ENCODE peak calls at places on chromosomes 1 and 21, in seven cellular contexts. B is astrocyte, E is tibial artery, A is choroid plexus epithelial cell, C is fibroblast of pulmonary artery, V is stomach, K is GM12864. T is an unnamed sample.

GRCh38 chr21:34974162-34974981 is 74.7 kb downstream of the RUNX1 start:
- DNase-seq in B (no peak), E (no peak), A (no peak), C (no peak), V (no peak), K (peak; percentile 81), T (no peak)

GRCh38 chr1:4711191-4711915 is 56.9 kb downstream of the AJAP1 start:
- DNase-seq in B (no peak), E (no peak), A (no peak), C (no peak), V (no peak), K (no peak), T (no peak)

GRCh38 chr1:234709473-234710279 is 99.7 kb upstream of the IRF2BP2 start:
- DNase-seq in B (no peak), E (no peak), A (no peak), C (no peak), V (no peak), K (no peak), T (no peak)

GRCh38 chr1:203028784-203029553 is 2.7 kb downstream of the PPFIA4 start:
- DNase-seq in B (no peak), E (no peak), A (no peak), C (no peak), V (no peak), K (no peak), T (no peak)

GRCh38 chr21:25956993-25957714 is 213.4 kb downstream of the APP start:
- DNase-seq in B (peak; percentile 77), E (peak; percentile 53), A (peak; percentile 91), C (peak; percentile 85), V (no peak), K (no peak), T (peak; percentile 41)

GRCh38 chr1:8687053-8687452 is 130.4 kb downstream of the RERE start:
- DNase-seq in B (no peak), E (no peak), A (peak; percentile 70), C (peak; percentile 62), V (peak; percentile 30), K (no peak), T (no peak)

GRCh38 chr1:223732993-223733798 is 20.9 kb downstream of the CAPN2 start:
- DNase-seq in B (no peak), E (no peak), A (peak; percentile 61), C (peak; percentile 58), V (peak; percentile 64), K (no peak), T (no peak)

GRCh38 chr21:37072239-37072987 is 458 bp downstream of the PIGP start:
- DNase-seq in B (peak; percentile 85), E (peak; percentile 82), A (peak; percentile 90), C (peak; percentile 91), V (peak; percentile 58), K (no peak), T (no peak)

GRCh38 chr1:94060720-94061119 is 60.2 kb downstream of the ABCA4 start:
- DNase-seq in B (no peak), E (no peak), A (no peak), C (no peak), V (no peak), K (no peak), T (no peak)

GRCh38 chr1:245283001-245283400 is 128.2 kb downstream of the KIF26B start:
- DNase-seq in B (no peak), E (no peak), A (no peak), C (no peak), V (no peak), K (no peak), T (no peak)

GRCh38 chr1:245290836-245291235 is 136.1 kb downstream of the KIF26B start:
- DNase-seq in B (no peak), E (no peak), A (peak; percentile 31), C (peak; percentile 30), V (no peak), K (no peak), T (no peak)

GRCh38 chr1:245288796-245289195 is 134.0 kb downstream of the KIF26B start:
- DNase-seq in B (peak; percentile 31), E (no peak), A (no peak), C (no peak), V (no peak), K (no peak), T (no peak)

GRCh38 chr1:245279346-245279745 is 124.6 kb downstream of the KIF26B start:
- DNase-seq in B (no peak), E (no peak), A (no peak), C (no peak), V (no peak), K (no peak), T (no peak)

GRCh38 chr1:245285168-245285567 is 130.4 kb downstream of the KIF26B start:
- DNase-seq in B (no peak), E (no peak), A (no peak), C (no peak), V (no peak), K (no peak), T (no peak)
- TF ChIP-seq CTCF in B (no peak), E (no peak), A (no peak), C (no peak), V (no peak), K (no peak), T (no peak)

DNA sequence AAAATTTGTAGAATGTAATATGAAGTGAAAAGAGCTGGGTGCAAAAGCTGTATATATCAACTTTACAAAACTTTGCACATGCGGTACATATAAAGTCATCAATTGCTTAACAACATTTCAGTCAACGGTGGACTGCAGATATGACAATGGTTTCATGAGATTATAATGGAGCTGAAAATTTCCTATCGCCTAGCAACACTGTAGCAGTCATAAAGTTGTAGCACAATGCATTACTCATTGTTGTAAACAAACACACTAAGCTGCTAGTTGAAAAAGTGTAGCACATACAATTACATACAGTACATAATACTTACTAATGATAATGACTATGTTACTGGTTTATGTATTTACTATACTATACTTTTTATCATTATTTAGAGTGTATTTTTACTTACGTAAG is 64.0 kb downstream of the RGS7 start:
- DNase-seq in B (no peak), E (no peak), A (no peak), C (no peak), V (no peak), K (no peak), T (no peak)
- H3K4me3 ChIP-seq in B (no peak overlapping the region), E (no peak overlapping the region), A (no peak overlapping the region), C (no peak overlapping the region), V (no peak overlapping the region), K (no peak overlapping the region), T (no peak overlapping the region)

GRCh38 chr1:68449901-68450300 is at the start of gene RPE65:
- DNase-seq in B (peak; percentile 16), E (no peak), A (peak; percentile 27), C (peak; percentile 65), V (no peak), K (no peak), T (no peak)

GRCh38 chr1:68459091-68459490 is 9.3 kb upstream of the RPE65 start:
- DNase-seq in B (no peak), E (no peak), A (no peak), C (no peak), V (no peak), K (no peak), T (no peak)

GRCh38 chr1:68453060-68453665 is 3.4 kb upstream of the RPE65 start:
- DNase-seq in B (peak; percentile 25), E (no peak), A (no peak), C (no peak), V (no peak), K (no peak), T (no peak)

GRCh38 chr1:68456207-68456606 is 6.5 kb upstream of the RPE65 start:
- DNase-seq in B (no peak), E (no peak), A (no peak), C (no peak), V (no peak), K (no peak), T (no peak)

GRCh38 chr1:68454534-68454933 is 4.8 kb upstream of the RPE65 start:
- DNase-seq in B (no peak), E (no peak), A (no peak), C (no peak), V (no peak), K (no peak), T (no peak)
- TF ChIP-seq CTCF in B (no peak), E (no peak), A (peak; percentile 16), C (peak; percentile 14), V (no peak), K (peak; percentile 23), T (no peak)

DNA sequence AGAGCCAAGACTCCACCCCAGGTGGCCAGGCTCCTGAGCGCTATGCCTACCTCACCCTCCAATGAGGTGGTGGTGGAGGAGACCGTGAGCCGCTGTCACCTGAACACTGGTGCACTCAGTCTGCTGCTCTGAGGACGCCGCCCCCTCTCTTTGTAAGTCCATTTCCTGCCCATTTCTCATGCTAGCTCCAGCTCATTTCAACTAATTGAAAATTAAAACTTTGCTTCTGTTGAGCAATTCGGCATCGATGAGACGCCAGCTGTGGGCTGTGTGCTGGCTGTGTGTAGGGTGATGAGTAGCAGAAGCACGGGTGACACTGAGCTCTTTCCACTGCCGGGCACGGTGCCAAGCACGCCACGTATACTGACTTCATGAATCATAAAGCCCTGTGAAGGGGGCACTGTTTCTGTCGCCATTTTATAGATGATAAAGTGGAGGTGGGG is 11.2 kb downstream of the TNFRSF1B start:
- DNase-seq in B (peak; percentile 74), E (peak; percentile 69), A (peak; percentile 93), C (peak; percentile 92), V (peak; percentile 63), K (no peak), T (peak; percentile 49)
- H3K4me3 ChIP-seq in B (no peak overlapping the region), E (no peak overlapping the region), A (no peak overlapping the region), C (no peak overlapping the region), V (no peak overlapping the region), K (no peak overlapping the region), T (no peak overlapping the region)

GRCh38 chr1:1793481-1794244 is 15.4 kb upstream of the NADK start:
- DNase-seq in B (no peak), E (no peak), A (no peak), C (no peak), V (no peak), K (no peak), T (no peak)

GRCh38 chr1:1797731-1798341 is 19.6 kb upstream of the NADK start:
- DNase-seq in B (no peak), E (no peak), A (no peak), C (no peak), V (peak; percentile 43), K (no peak), T (no peak)

GRCh38 chr1:1799716-1800115 is 21.4 kb upstream of the NADK start:
- DNase-seq in B (no peak), E (no peak), A (no peak), C (no peak), V (no peak), K (peak; percentile 57), T (no peak)

GRCh38 chr1:1794999-1795398 is 16.7 kb upstream of the NADK start:
- DNase-seq in B (no peak), E (no peak), A (no peak), C (no peak), V (no peak), K (no peak), T (no peak)

GRCh38 chr1:1796466-1796865 is 18.2 kb upstream of the NADK start:
- DNase-seq in B (no peak), E (no peak), A (no peak), C (no peak), V (no peak), K (no peak), T (no peak)
- TF ChIP-seq CTCF in B (no peak), E (peak; percentile 12), A (peak; percentile 46), C (peak; percentile 30), V (no peak), K (peak; percentile 29), T (no peak)

GRCh38 chr1:26177182-26177684 is at the start of gene CNKSR1:
- DNase-seq in B (no peak), E (no peak), A (no peak), C (no peak), V (peak; percentile 87), K (no peak), T (no peak)
- H3K4me3 ChIP-seq in B (no peak within 1 kb of the TSS), E (no peak within 1 kb of the TSS), A (no peak within 1 kb of the TSS), C (no peak within 1 kb of the TSS), V (peak within 1 kb of the TSS; percentile 46), K (no peak within 1 kb of the TSS), T (no peak within 1 kb of the TSS)

GRCh38 chr1:237913345-237913744 is 22.6 kb upstream of the ZP4 start:
- DNase-seq in B (no peak), E (no peak), A (no peak), C (no peak), V (no peak), K (no peak), T (no peak)
- TF ChIP-seq CTCF in B (no peak), E (no peak), A (no peak), C (no peak), V (no peak), K (no peak), T (no peak)

T was measured in AG04449.